ENCODE peak calls at places on chromosomes 4 and X, in eight cellular contexts. C, T, M, W, I, P, B and O are unnamed samples.

GRCh38 chrX:14496674-14497073 is 32.7 kb upstream of the GLRA2 start:
- DNase-seq in I (no peak), P (no peak), B (no peak), C (no peak), M (no peak), W (no peak), T (peak; percentile 4), O (no peak)

GRCh38 chr4:174375422-174375821 is 91.7 kb downstream of the CEP44 start:
- DNase-seq in M (no peak), W (no peak), I (no peak), C (no peak), B (no peak), T (no peak), P (no peak), O (no peak)

GRCh38 chr4:89496851-89497250 is 189.3 kb upstream of the GPRIN3 start:
- DNase-seq in B (no peak), I (no peak), T (peak; percentile 54), P (no peak), W (no peak), C (no peak), M (no peak), O (no peak)

GRCh38 chrX:30652527-30653414 is 452 bp upstream of the GK start:
- DNase-seq in T (peak; percentile 69), W (peak; percentile 82), C (peak; percentile 95), M (peak; percentile 84), P (peak; percentile 88), I (peak; percentile 90), B (peak; percentile 79), O (peak; percentile 87)

GRCh38 chrX:38861489-38861888 is 60.2 kb downstream of the MID1IP1 start:
- DNase-seq in P (no peak), W (no peak), I (no peak), C (no peak), B (no peak), T (no peak), M (no peak), O (no peak)

GRCh38 chr4:38308728-38309315 is 348.6 kb downstream of the PTTG2 start:
- DNase-seq in M (no peak), I (no peak), W (no peak), P (no peak), C (no peak), T (peak; percentile 80), B (peak; percentile 77), O (no peak)

GRCh38 chr4:20544645-20545044 is 155.6 kb upstream of the PACRGL start:
- DNase-seq in T (peak; percentile 59), W (no peak), P (no peak), I (peak; percentile 27), B (no peak), M (no peak), C (no peak), O (no peak)

GRCh38 chr4:22999419-22999818 is 306.7 kb downstream of the GBA3 start:
- DNase-seq in M (no peak), W (no peak), P (no peak), B (no peak), C (no peak), T (peak; percentile 38), I (no peak), O (no peak)

GRCh38 chr4:28073860-28074555 is 1213.4 kb downstream of the STIM2 start:
- DNase-seq in B (no peak), T (no peak), W (no peak), M (no peak), C (no peak), P (no peak), I (no peak), O (no peak)

GRCh38 chr4:28772796-28773195 is 1912.2 kb downstream of the STIM2 start:
- DNase-seq in B (no peak), M (no peak), P (no peak), C (no peak), T (no peak), W (no peak), I (no peak), O (no peak)

GRCh38 chr4:161813389-161813788 is 350.4 kb downstream of the FSTL5 start:
- DNase-seq in M (no peak), P (no peak), T (no peak), I (no peak), W (no peak), B (no peak), C (no peak), O (no peak)

GRCh38 chrX:118823263-118824172 is at the start of gene ZCCHC12:
- DNase-seq in M (peak; percentile 86), T (peak; percentile 34), I (peak; percentile 13), B (no peak), C (peak; percentile 49), P (peak; percentile 2), W (peak; percentile 19), O (no peak)

GRCh38 chr4:99801005-99801699 is 15.5 kb upstream of the DAPP1 start:
- DNase-seq in T (no peak), B (no peak), M (no peak), W (no peak), C (no peak), I (no peak), P (no peak), O (no peak)

GRCh38 chrX:42248226-42248625 is 324.9 kb upstream of the CASK start:
- DNase-seq in P (no peak), T (peak; percentile 78), M (no peak), C (no peak), W (no peak), B (no peak), I (no peak), O (no peak)

GRCh38 chr4:26113339-26113940 is 199.4 kb downstream of the SMIM20 start:
- DNase-seq in W (no peak), I (no peak), C (no peak), T (no peak), P (no peak), B (no peak), M (no peak), O (no peak)